ENCODE peak calls at places on chromosomes 13 and 19, in six cellular contexts. One of them, this sample, is unnamed.
A peak's percentile ranks its signal among the peaks of the same experiment; 100 is the strongest.

GRCh38 chr13:27425918-27426630 is 1.7 kb downstream of the GTF3A start:
- DNase-seq in RWPE1: peak; percentile 82
- DNase-seq in A549: peak; percentile 80
- DNase-seq in cardiac muscle cell: peak; percentile 43
- DNase-seq in AG04450: no peak
- DNase-seq in heart left ventricle: peak; percentile 77
- DNase-seq in this sample: no peak

GRCh38 chr19:48611872-48612271 is 3.0 kb downstream of the FAM83E start:
- DNase-seq in RWPE1: no peak
- DNase-seq in A549: no peak
- DNase-seq in cardiac muscle cell: no peak
- DNase-seq in AG04450: no peak
- DNase-seq in heart left ventricle: no peak
- DNase-seq in this sample: no peak

GRCh38 chr13:112483299-112483698 is 104.7 kb downstream of the TUBGCP3 start:
- DNase-seq in RWPE1: no peak
- DNase-seq in A549: no peak
- DNase-seq in cardiac muscle cell: no peak
- DNase-seq in AG04450: no peak
- DNase-seq in heart left ventricle: no peak
- DNase-seq in this sample: no peak

GRCh38 chr19:48274173-48274572 is 4.3 kb downstream of the ZNF114 start:
- DNase-seq in RWPE1: no peak
- DNase-seq in A549: no peak
- DNase-seq in cardiac muscle cell: no peak
- DNase-seq in AG04450: no peak
- DNase-seq in heart left ventricle: no peak
- DNase-seq in this sample: no peak

GRCh38 chr19:49182848-49183375 is 25.3 kb downstream of the TRPM4 start:
- DNase-seq in RWPE1: no peak
- DNase-seq in A549: no peak
- DNase-seq in cardiac muscle cell: no peak
- DNase-seq in AG04450: no peak
- DNase-seq in heart left ventricle: no peak
- DNase-seq in this sample: no peak

GRCh38 chr19:48418317-48419064 is 25.0 kb downstream of the GRIN2D start:
- DNase-seq in RWPE1: no peak
- DNase-seq in A549: peak; percentile 58
- DNase-seq in cardiac muscle cell: no peak
- DNase-seq in AG04450: no peak
- DNase-seq in heart left ventricle: no peak
- DNase-seq in this sample: no peak

GRCh38 chr19:55699221-55699620 is 24.2 kb downstream of the EPN1 start:
- DNase-seq in RWPE1: no peak
- DNase-seq in A549: no peak
- DNase-seq in cardiac muscle cell: no peak
- DNase-seq in AG04450: no peak
- DNase-seq in heart left ventricle: no peak
- DNase-seq in this sample: no peak

GRCh38 chr13:101727118-101727517 is 274.6 kb downstream of the ITGBL1 start:
- DNase-seq in RWPE1: no peak
- DNase-seq in A549: no peak
- DNase-seq in cardiac muscle cell: no peak
- DNase-seq in AG04450: no peak
- DNase-seq in heart left ventricle: no peak
- DNase-seq in this sample: no peak

GRCh38 chr13:79395881-79396280 is 10.2 kb downstream of the RBM26 start:
- DNase-seq in RWPE1: no peak
- DNase-seq in A549: no peak
- DNase-seq in cardiac muscle cell: no peak
- DNase-seq in AG04450: no peak
- DNase-seq in heart left ventricle: no peak
- DNase-seq in this sample: no peak

GRCh38 chr13:30847697-30848307 is 58.3 kb upstream of the MEDAG start:
- DNase-seq in RWPE1: no peak
- DNase-seq in A549: no peak
- DNase-seq in cardiac muscle cell: no peak
- DNase-seq in AG04450: peak; percentile 93
- DNase-seq in heart left ventricle: no peak
- DNase-seq in this sample: no peak

GRCh38 chr13:106038752-106039151 is 496.7 kb downstream of the EFNB2 start:
- DNase-seq in RWPE1: peak; percentile 51
- DNase-seq in A549: peak; percentile 5
- DNase-seq in cardiac muscle cell: no peak
- DNase-seq in AG04450: peak; percentile 44
- DNase-seq in heart left ventricle: no peak
- DNase-seq in this sample: no peak

GRCh38 chr13:113419531-113420183 is 33.6 kb downstream of the ADPRHL1 start:
- DNase-seq in RWPE1: no peak
- DNase-seq in A549: no peak
- DNase-seq in cardiac muscle cell: no peak
- DNase-seq in AG04450: no peak
- DNase-seq in heart left ventricle: no peak
- DNase-seq in this sample: no peak

GRCh38 chr19:35555301-35556005 is 8.0 kb downstream of the ATP4A start:
- DNase-seq in RWPE1: no peak
- DNase-seq in A549: peak; percentile 86
- DNase-seq in cardiac muscle cell: peak; percentile 23
- DNase-seq in AG04450: no peak
- DNase-seq in heart left ventricle: no peak
- DNase-seq in this sample: no peak

GRCh38 chr19:57947088-57947418 is 453 bp downstream of the ZNF256 start:
- DNase-seq in RWPE1: no peak
- DNase-seq in A549: no peak
- DNase-seq in cardiac muscle cell: peak; percentile 1
- DNase-seq in AG04450: no peak
- DNase-seq in heart left ventricle: peak; percentile 69
- DNase-seq in this sample: no peak

GRCh38 chr13:44305216-44305615 is 68.4 kb upstream of the SERP2 start:
- DNase-seq in RWPE1: no peak
- DNase-seq in A549: no peak
- DNase-seq in cardiac muscle cell: no peak
- DNase-seq in AG04450: no peak
- DNase-seq in heart left ventricle: no peak
- DNase-seq in this sample: no peak

GRCh38 chr13:52450793-52451116 is 321 bp upstream of the VPS36 start:
- DNase-seq in RWPE1: no peak
- DNase-seq in A549: no peak
- DNase-seq in cardiac muscle cell: no peak
- DNase-seq in AG04450: no peak
- DNase-seq in heart left ventricle: no peak
- DNase-seq in this sample: no peak

GRCh38 chr19:8331263-8331840 is 10.1 kb downstream of the RPS28 start:
- DNase-seq in RWPE1: no peak
- DNase-seq in A549: no peak
- DNase-seq in cardiac muscle cell: no peak
- DNase-seq in AG04450: no peak
- DNase-seq in heart left ventricle: no peak
- DNase-seq in this sample: no peak

GRCh38 chr13:111249637-111250360 is 70.6 kb upstream of the TEX29 start:
- DNase-seq in RWPE1: no peak
- DNase-seq in A549: no peak
- DNase-seq in cardiac muscle cell: no peak
- DNase-seq in AG04450: no peak
- DNase-seq in heart left ventricle: no peak
- DNase-seq in this sample: no peak

GRCh38 chr13:106587787-106588186 is 19.9 kb upstream of the ARGLU1 start:
- DNase-seq in RWPE1: no peak
- DNase-seq in A549: no peak
- DNase-seq in cardiac muscle cell: no peak
- DNase-seq in AG04450: no peak
- DNase-seq in heart left ventricle: no peak
- DNase-seq in this sample: no peak

GRCh38 chr19:11355160-11356073 is at the start of gene PLPPR2:
- DNase-seq in RWPE1: peak; percentile 91
- DNase-seq in A549: peak; percentile 84
- DNase-seq in cardiac muscle cell: peak; percentile 88
- DNase-seq in AG04450: peak; percentile 46
- DNase-seq in heart left ventricle: peak; percentile 97
- DNase-seq in this sample: peak; percentile 91

GRCh38 chr13:22076658-22077057 is 405.8 kb downstream of the FGF9 start:
- DNase-seq in RWPE1: no peak
- DNase-seq in A549: no peak
- DNase-seq in cardiac muscle cell: no peak
- DNase-seq in AG04450: no peak
- DNase-seq in heart left ventricle: no peak
- DNase-seq in this sample: no peak

GRCh38 chr13:73717632-73718031 is 416.6 kb downstream of the KLF12 start:
- DNase-seq in RWPE1: no peak
- DNase-seq in A549: no peak
- DNase-seq in cardiac muscle cell: no peak
- DNase-seq in AG04450: no peak
- DNase-seq in heart left ventricle: no peak
- DNase-seq in this sample: no peak

GRCh38 chr13:67619987-67620386 is 389.9 kb upstream of the PCDH9 start:
- DNase-seq in RWPE1: no peak
- DNase-seq in A549: peak; percentile 10
- DNase-seq in cardiac muscle cell: no peak
- DNase-seq in AG04450: peak; percentile 7
- DNase-seq in heart left ventricle: no peak
- DNase-seq in this sample: no peak

GRCh38 chr19:33199441-33200265 is 5.5 kb downstream of the LRP3 start:
- DNase-seq in RWPE1: no peak
- DNase-seq in A549: no peak
- DNase-seq in cardiac muscle cell: no peak
- DNase-seq in AG04450: no peak
- DNase-seq in heart left ventricle: no peak
- DNase-seq in this sample: no peak

GRCh38 chr19:18701250-18701608 is 17.7 kb downstream of the CRTC1 start:
- DNase-seq in RWPE1: no peak
- DNase-seq in A549: no peak
- DNase-seq in cardiac muscle cell: no peak
- DNase-seq in AG04450: no peak
- DNase-seq in heart left ventricle: no peak
- DNase-seq in this sample: no peak

GRCh38 chr19:15291666-15292065 is 40.7 kb downstream of the BRD4 start:
- DNase-seq in RWPE1: no peak
- DNase-seq in A549: no peak
- DNase-seq in cardiac muscle cell: no peak
- DNase-seq in AG04450: no peak
- DNase-seq in heart left ventricle: no peak
- DNase-seq in this sample: no peak

GRCh38 chr13:75357576-75358295 is 124.2 kb downstream of the TBC1D4 start:
- DNase-seq in RWPE1: peak; percentile 51
- DNase-seq in A549: peak; percentile 69
- DNase-seq in cardiac muscle cell: peak; percentile 37
- DNase-seq in AG04450: no peak
- DNase-seq in heart left ventricle: no peak
- DNase-seq in this sample: peak; percentile 14

GRCh38 chr13:65914707-65915106 is 1315.4 kb downstream of the PCDH9 start:
- DNase-seq in RWPE1: no peak
- DNase-seq in A549: no peak
- DNase-seq in cardiac muscle cell: no peak
- DNase-seq in AG04450: peak; percentile 4
- DNase-seq in heart left ventricle: no peak
- DNase-seq in this sample: no peak
- TF ChIP-seq CTCF in RWPE1: no peak
- TF ChIP-seq CTCF in A549: no peak
- TF ChIP-seq CTCF in cardiac muscle cell: no peak
- TF ChIP-seq CTCF in AG04450: no peak
- TF ChIP-seq CTCF in heart left ventricle: no peak
- TF ChIP-seq CTCF in this sample: no peak

DNA sequence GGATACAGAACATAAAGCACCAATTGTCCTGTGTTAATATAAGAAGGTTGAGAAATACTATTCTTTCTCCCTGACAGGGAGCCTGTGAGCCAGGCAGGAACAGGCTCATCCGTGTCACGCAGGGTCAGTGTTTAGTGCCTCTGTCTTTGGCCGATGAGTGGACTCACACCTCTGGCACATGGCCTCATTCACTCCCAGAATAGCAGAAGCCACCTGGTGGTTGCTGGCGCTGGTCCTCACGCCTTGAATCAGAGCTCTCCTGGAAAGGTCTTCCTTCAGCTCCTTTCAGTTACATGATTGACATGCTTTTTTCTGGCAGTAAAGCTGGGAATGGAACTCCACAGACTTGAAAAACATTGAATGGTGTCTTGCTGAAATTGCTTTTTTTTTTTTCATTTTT is 28.1 kb upstream of the SIAH3 start:
- DNase-seq in RWPE1: peak; percentile 25
- DNase-seq in A549: peak; percentile 25
- DNase-seq in cardiac muscle cell: peak; percentile 42
- DNase-seq in AG04450: no peak
- DNase-seq in heart left ventricle: no peak
- DNase-seq in this sample: no peak
- TF ChIP-seq CTCF in RWPE1: peak; percentile 40
- TF ChIP-seq CTCF in A549: no peak
- TF ChIP-seq CTCF in cardiac muscle cell: no peak
- TF ChIP-seq CTCF in AG04450: no peak
- TF ChIP-seq CTCF in heart left ventricle: peak; percentile 36
- TF ChIP-seq CTCF in this sample: peak; percentile 53

DNA sequence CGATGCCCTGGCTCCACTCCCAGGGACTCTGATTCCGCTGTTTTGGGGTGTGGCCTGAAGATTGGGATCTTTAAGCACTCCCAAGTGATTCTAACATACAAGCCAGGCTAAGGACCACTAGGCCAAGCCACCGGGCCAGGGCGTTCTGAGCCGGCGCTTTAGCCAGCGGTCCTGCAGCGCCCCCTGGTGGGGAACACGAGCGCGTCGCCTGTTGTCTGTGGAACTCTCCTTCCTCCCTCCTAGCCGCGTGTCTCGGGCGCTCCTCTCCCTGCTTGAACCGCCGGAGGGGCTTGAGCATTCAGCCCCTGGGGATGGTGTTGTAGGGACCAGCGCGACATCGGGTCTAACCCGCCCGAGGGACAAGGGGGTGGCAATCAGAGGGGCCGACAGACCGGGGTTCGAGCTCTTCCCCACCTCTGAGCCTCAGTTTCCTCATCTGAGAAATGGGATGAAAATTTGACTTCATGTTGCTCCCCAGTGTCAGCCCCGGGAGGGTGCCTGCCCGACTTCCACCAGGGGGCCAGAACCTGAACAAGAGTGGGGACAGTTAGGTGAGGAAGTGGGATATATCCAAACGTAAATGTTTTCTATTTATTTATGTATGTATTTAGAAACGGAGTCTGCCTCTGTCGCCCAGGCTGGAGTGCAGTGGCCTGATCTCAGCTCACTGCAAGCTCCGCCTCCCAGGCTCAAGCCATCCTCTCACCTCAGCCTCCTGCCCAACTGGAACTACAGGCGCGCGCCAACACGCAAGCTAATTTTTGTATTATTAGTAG is 18.0 kb upstream of the PNMA8B start:
- DNase-seq in RWPE1: peak; percentile 63
- DNase-seq in A549: peak; percentile 83
- DNase-seq in cardiac muscle cell: peak; percentile 87
- DNase-seq in AG04450: no peak
- DNase-seq in heart left ventricle: peak; percentile 86
- DNase-seq in this sample: peak; percentile 96
- TF ChIP-seq CTCF in RWPE1: peak; percentile 89
- TF ChIP-seq CTCF in A549: peak; percentile 97
- TF ChIP-seq CTCF in cardiac muscle cell: peak; percentile 93
- TF ChIP-seq CTCF in AG04450: peak; percentile 70
- TF ChIP-seq CTCF in heart left ventricle: peak; percentile 81
- TF ChIP-seq CTCF in this sample: peak; percentile 97

DNA sequence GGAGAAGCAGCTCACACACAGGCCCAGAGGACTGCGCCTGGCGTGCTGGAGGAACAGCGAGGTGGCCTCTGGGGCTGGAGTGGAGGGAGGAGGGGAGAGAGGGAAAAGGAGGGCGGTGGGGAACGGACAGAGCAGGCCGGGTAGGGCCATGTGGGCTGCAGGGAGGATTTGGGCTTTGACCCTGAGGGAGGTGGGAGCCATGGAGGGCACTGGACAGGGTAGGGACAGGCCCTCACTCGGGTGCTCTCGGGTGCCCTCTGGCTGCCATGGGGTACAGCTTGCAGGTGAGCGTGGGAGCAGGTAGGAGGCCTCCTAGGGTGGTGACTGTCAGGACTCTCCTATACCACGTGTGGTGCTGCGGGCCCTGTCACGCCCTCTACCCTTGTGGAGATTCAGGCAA is 22.8 kb downstream of the PLIN4 start:
- DNase-seq in RWPE1: peak; percentile 53
- DNase-seq in A549: peak; percentile 41
- DNase-seq in cardiac muscle cell: no peak
- DNase-seq in AG04450: no peak
- DNase-seq in heart left ventricle: no peak
- DNase-seq in this sample: no peak
- TF ChIP-seq CTCF in RWPE1: peak; percentile 56
- TF ChIP-seq CTCF in A549: peak; percentile 22
- TF ChIP-seq CTCF in cardiac muscle cell: no peak
- TF ChIP-seq CTCF in AG04450: no peak
- TF ChIP-seq CTCF in heart left ventricle: no peak
- TF ChIP-seq CTCF in this sample: no peak